ENCODE peak calls at places on chromosome 12, in six cellular contexts. A is fibroblast of lung, U is aorta, G is GM23248, V is esophagus squamous epithelium, L is neuronal stem cell. F is an unnamed sample. For H3K4me1, the result is how much of the 10 kb centered on the place peaks cover.

GRCh38 chr12:66647034-66647691 is 31.7 kb downstream of the GRIP1 start:
- DNase-seq in A (peak), U (no peak), G (peak), V (no peak), L (no peak), F (no peak)

GRCh38 chr12:82326905-82327503 is 31.2 kb downstream of the CCDC59 start:
- DNase-seq in A (peak), U (no peak), G (peak), V (no peak), L (no peak), F (no peak)

GRCh38 chr12:25187781-25188180 is 7.2 kb downstream of the DNAI7 start:
- DNase-seq in A (peak), U (no peak), G (peak), V (no peak), L (no peak), F (no peak)

GRCh38 chr12:98736352-98737326 is 91.5 kb downstream of the APAF1 start:
- DNase-seq in A (peak), U (no peak), G (no peak), V (no peak), L (no peak), F (no peak)

GRCh38 chr12:24697769-24698168 is 251.1 kb downstream of the BCAT1 start:
- DNase-seq in A (no peak), U (no peak), G (no peak), V (no peak), L (no peak), F (no peak)

GRCh38 chr12:102642199-102642598 is 161.8 kb upstream of the IGF1 start:
- DNase-seq in A (no peak), U (no peak), G (peak), V (no peak), L (no peak), F (no peak)

GRCh38 chr12:122226366-122227222 is 742 bp upstream of the DIABLO start:
- DNase-seq in A (no peak), U (no peak), G (no peak), V (no peak), L (no peak), F (peak)

GRCh38 chr12:132741620-132742019 is 20.0 kb downstream of the ANKLE2 start:
- DNase-seq in A (no peak), U (no peak), G (no peak), V (no peak), L (no peak), F (no peak)

GRCh38 chr12:59149995-59150642 is 229.8 kb upstream of the LRIG3 start:
- DNase-seq in A (peak), U (no peak), G (peak), V (no peak), L (peak), F (peak)

GRCh38 chr12:99029502-99030271 is 384.6 kb downstream of the APAF1 start:
- DNase-seq in A (no peak), U (no peak), G (no peak), V (no peak), L (no peak), F (no peak)

GRCh38 chr12:103936679-103937078 is 6.5 kb downstream of the HSP90B1 start:
- DNase-seq in A (no peak), U (no peak), G (no peak), V (no peak), L (no peak), F (no peak)
- H3K4me1 ChIP-seq in A (under half), U (under half), G (under half), V (under half), L (under half), F (half or more)

DNA sequence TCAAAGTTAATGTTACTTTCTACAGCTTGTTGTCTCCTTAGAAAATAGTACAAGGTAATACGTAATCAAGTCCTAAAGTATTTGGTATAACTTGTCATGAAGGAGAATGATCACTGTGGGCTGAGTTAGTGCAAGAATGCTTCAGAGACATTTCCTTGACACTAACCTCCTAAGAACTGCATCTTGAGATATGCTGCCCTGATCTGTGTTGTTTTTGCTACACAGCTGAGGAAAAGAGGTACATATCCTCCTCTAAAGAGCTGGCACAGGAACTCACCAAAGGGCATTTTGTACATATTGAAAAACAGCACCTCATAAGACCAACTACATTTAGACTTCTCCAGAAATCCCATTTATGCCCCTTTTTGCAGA is 28.7 kb downstream of the RAP1B start:
- DNase-seq in A (no peak), U (no peak), G (no peak), V (no peak), L (no peak), F (no peak)
- H3K4me1 ChIP-seq in A (under half), U (under half), G (under half), V (under half), L (under half), F (half or more)

GRCh38 chr12:56521590-56522371 is at the start of gene RBMS2:
- DNase-seq in A (peak), U (peak), G (peak), V (no peak), L (peak), F (peak)
- H3K4me1 ChIP-seq in A (under half), U (under half), G (half or more), V (under half), L (under half), F (under half)

GRCh38 chr12:108814462-108815211 is 42.7 kb downstream of the SSH1 start:
- DNase-seq in A (no peak), U (no peak), G (peak), V (no peak), L (no peak), F (no peak)

GRCh38 chr12:108817909-108818308 is 39.5 kb downstream of the SSH1 start:
- DNase-seq in A (no peak), U (no peak), G (no peak), V (no peak), L (no peak), F (no peak)

GRCh38 chr12:108816652-108817335 is 40.6 kb downstream of the SSH1 start:
- DNase-seq in A (no peak), U (no peak), G (peak), V (no peak), L (no peak), F (no peak)

GRCh38 chr12:108815369-108815768 is 42.0 kb downstream of the SSH1 start:
- DNase-seq in A (no peak), U (no peak), G (peak), V (no peak), L (no peak), F (no peak)

GRCh38 chr12:108815875-108816594 is 41.3 kb downstream of the SSH1 start:
- DNase-seq in A (peak), U (no peak), G (peak), V (no peak), L (no peak), F (no peak)
- H3K4me1 ChIP-seq in A (under half), U (under half), G (under half), V (under half), L (under half), F (under half)

GRCh38 chr12:57813971-57814771 is 4.4 kb downstream of the AVIL start:
- DNase-seq in A (peak), U (no peak), G (no peak), V (no peak), L (no peak), F (no peak)

GRCh38 chr12:57817261-57817989 is 1.1 kb downstream of the AVIL start:
- DNase-seq in A (no peak), U (no peak), G (no peak), V (no peak), L (no peak), F (no peak)

GRCh38 chr12:57816855-57817151 is 1.7 kb downstream of the AVIL start:
- DNase-seq in A (peak), U (no peak), G (peak), V (no peak), L (no peak), F (no peak)

GRCh38 chr12:57816001-57816854 is 2.3 kb downstream of the AVIL start:
- DNase-seq in A (no peak), U (no peak), G (no peak), V (no peak), L (no peak), F (no peak)

DNA sequence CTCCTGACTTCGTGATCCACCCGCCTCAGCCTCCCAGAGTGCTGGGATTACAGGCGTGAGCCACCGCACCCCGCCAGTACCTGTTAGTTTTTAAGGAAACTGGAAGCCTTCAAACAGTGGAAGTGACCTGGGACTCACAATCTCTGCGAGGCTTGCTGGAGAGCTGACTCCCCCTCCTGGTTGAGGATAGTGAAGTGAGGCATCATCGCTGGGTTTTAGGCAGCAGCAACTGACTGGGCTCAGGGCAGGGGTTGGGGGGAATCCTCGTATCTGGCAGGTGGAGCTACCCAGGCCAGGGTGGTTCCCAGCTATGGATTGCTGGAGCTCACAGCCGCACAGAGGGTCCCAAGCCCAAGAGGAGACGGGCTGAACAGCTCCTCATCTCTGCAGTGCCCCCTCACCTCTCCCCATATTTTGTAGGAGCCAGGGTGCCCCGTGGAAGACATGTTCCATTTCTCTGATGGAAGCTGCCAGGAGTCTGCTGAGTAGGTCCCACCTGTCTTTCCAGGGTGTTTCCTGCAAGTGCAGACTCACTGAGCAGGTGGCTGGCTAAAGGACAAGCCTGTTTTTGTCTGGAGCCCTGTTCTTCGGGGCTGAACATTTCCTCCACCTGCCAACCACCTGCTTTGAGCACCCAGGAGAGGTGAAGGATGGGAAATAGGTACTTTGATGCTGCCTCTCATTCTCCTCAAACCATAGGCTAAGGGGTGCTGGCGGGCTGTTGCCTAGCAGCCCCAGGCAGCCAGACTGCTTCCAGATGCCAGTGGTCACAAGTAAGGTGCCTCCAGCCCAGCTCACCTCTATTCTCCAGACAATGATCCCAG is 3.1 kb downstream of the AVIL start:
- DNase-seq in A (no peak), U (no peak), G (no peak), V (no peak), L (no peak), F (no peak)
- H3K4me1 ChIP-seq in A (under half), U (under half), G (under half), V (under half), L (under half), F (under half)

DNA sequence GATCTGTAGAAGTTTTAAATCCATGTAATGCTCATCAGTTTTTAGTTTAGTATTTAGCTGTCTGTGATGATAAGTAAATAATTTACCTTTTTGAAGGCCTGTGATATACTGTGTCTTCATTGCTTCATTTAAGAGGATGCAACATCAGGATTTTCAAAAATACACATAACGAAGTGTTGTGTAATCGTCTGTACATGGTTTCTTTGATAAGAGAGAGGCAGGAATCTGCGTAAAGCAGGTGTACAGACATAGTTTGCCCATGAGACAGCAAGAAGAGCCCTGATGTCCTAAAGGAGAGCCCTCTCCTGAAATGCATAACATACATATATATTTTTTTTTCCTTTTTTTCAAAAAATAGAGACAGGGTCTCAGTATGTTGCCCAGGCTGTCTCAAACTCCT is 44.8 kb downstream of the RASSF3 start:
- DNase-seq in A (no peak), U (no peak), G (no peak), V (no peak), L (no peak), F (no peak)
- H3K4me1 ChIP-seq in A (under half), U (under half), G (under half), V (under half), L (under half), F (half or more)

DNA sequence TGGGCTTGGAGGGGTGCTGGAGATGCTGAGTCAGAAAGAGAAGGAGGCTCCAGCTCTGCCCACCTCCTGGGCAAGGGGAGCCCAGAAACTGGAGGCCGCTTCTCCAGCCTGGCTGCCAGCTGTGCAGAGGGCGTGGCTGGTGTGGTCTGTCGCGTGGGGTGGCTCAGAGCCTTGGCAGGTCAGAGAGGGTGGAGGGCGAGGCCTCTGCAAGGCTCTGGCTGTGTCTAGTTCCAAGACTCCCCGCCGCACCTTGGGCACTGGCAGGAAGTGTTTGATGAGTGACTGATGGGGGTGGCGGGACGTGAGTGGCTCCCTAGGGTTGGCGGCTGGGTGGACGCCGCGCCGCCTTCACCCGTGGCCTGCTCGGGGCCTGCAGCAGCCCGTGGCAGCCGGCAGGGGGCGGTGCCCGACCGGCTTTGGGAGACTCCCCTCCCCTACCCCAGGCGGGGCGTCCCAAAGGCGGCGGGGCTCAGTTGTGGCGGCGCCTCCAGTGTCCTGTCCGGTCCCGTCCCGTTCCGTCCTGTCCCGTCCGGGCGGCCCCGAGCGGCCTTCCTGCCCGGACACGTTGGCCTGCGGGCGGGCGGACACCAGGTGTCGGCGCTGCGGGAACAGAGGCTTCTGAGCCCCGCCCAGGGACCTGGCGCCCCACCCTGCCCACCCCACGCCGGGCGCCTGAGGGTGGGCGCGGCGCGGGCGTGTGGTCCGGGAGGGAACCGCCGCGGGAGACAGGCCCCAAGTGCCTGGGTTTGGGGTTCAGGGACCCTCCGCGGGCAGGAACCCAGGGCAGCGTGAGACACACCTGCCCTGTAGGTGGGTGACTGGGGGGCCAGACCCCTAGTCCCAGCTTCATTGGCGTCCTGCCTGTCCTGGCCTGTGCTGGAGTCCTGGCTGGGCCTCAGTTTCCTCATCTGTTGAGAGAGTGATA is 39.7 kb downstream of the KRT80 start:
- DNase-seq in A (peak), U (peak), G (peak), V (no peak), L (peak), F (peak)
- H3K4me1 ChIP-seq in A (under half), U (under half), G (under half), V (half or more), L (under half), F (half or more)

DNA sequence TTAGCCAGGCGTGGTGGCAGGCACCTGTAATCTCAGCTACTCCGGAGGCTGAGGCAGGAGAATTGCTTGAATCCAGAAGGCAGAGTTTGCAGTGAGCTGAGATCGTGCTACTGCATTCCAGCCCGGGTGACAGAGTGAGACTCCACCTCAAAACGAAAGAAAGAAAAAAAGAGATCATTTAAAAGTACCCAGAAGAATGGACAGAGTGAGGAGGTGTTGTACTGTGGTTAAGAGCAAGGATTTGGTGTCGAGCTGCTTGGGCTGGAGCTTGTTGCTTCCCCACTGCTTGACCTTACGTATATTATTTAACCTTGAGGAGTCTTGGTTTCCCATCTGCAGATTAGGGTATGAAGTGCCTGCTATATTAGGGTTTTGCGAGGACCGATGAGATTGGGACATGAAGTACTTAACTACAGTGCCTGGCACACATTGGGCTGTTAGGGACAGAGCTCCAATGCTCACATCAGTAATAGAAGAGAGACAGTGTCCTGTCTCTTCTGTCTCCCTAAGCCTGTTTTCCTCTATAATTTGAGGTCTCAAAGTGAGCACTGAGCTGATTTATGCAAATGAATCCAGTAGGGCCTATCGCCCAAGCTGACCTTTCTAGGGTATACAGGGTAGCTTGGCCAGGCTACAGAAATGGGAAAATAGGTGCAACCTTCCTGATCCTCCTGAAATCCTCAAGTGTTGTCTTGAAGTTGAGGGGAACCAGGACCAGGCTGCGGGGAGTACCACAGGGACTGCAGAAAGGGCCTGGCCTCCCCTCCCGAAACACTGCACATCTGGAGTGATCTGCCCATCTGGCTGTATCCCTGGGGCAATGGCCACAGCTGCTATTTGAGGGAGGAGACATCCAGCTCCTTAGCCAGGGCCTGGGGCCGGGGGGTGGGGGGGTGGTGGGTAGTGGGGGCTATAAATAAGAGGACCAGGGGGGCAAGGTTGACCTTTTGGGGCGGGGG is 8.6 kb upstream of the HDAC7 start:
- DNase-seq in A (no peak), U (no peak), G (peak), V (no peak), L (no peak), F (no peak)
- H3K4me1 ChIP-seq in A (under half), U (under half), G (half or more), V (half or more), L (under half), F (half or more)

GRCh38 chr12:124654666-124655316 is 87.4 kb upstream of the NCOR2 start:
- DNase-seq in A (no peak), U (peak), G (peak), V (no peak), L (no peak), F (no peak)

GRCh38 chr12:124653169-124653931 is 85.9 kb upstream of the NCOR2 start:
- DNase-seq in A (peak), U (no peak), G (no peak), V (no peak), L (no peak), F (no peak)

GRCh38 chr12:124651508-124652273 is 84.3 kb upstream of the NCOR2 start:
- DNase-seq in A (no peak), U (no peak), G (no peak), V (no peak), L (no peak), F (no peak)

GRCh38 chr12:124650912-124651311 is 83.5 kb upstream of the NCOR2 start:
- DNase-seq in A (no peak), U (no peak), G (no peak), V (no peak), L (no peak), F (no peak)

DNA sequence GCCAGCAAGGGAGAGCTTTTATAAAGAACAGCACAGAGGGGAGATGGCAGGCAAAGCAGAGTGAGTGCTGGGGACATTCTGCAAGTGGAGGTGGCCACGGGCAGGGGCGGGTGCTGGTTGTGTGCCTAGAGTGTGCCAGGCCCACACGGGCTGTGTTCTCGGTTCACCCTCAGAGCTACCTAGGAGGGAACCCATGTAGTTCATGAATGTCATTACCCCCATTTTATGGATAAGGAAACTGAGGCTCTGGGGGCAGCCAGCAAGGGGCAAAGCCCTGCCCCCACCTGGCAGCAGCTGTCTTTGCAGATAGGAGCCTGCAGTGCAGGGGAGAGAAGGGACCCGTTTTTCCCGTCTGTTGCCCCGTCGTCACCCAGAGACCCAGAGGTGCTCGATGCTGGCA is 85.2 kb upstream of the NCOR2 start:
- DNase-seq in A (no peak), U (no peak), G (no peak), V (no peak), L (no peak), F (no peak)
- H3K4me1 ChIP-seq in A (under half), U (under half), G (under half), V (under half), L (under half), F (under half)

F was measured in CD4-positive, alpha-beta memory T cell.